ENCODE peak calls at places on chromosomes 4 and X, in ten cellular contexts. E is brain pericyte; T is epithelial cell of esophagus; Y is GM10248; W is H54; B is amygdala; M is stimulated activated CD4-positive, alpha-beta T cell treated with anti-CD3 and anti-CD28 coated beads, Interleukin-12 subunit alpha, Interleukin-12 subunit beta, amount 100 ng/mL, for 4 hours; V is glutamatergic neuron; S is Right ventricle myocardium superior; Z is NCI-H226. J is an unnamed sample.

GRCh38 chrX:154013614-154014360 is 5.9 kb downstream of the IRAK1 start:
- DNase-seq in S (peak; percentile 59), Y (peak; percentile 67), B (no peak), V (peak; percentile 62), T (no peak), M (peak; percentile 34), E (no peak), W (no peak), Z (no peak), J (no peak)

GRCh38 chr4:57426779-57427395 is 316.7 kb upstream of the IGFBP7 start:
- DNase-seq in M (no peak), E (peak; percentile 13), T (peak; percentile 80), V (peak; percentile 85), B (no peak), W (peak; percentile 12), S (peak; percentile 75), Z (peak; percentile 59), Y (peak; percentile 55), J (peak; percentile 24)

GRCh38 chrX:70436380-70436779 is 8.3 kb upstream of the DLG3 start:
- DNase-seq in V (peak; percentile 32), S (no peak), E (no peak), Y (no peak), W (no peak), T (no peak), B (no peak), Z (no peak), M (no peak), J (no peak)

GRCh38 chrX:41781500-41781899 is 57.5 kb downstream of the GPR82 start:
- DNase-seq in W (no peak), V (no peak), Z (peak; percentile 3), S (no peak), M (no peak), E (no peak), T (peak; percentile 39), Y (peak; percentile 58), B (no peak), J (peak; percentile 2)

GRCh38 chr4:98586634-98587354 is 71.6 kb downstream of the TSPAN5 start:
- DNase-seq in Y (no peak), T (no peak), M (no peak), S (no peak), Z (no peak), V (no peak), W (no peak), E (no peak), B (peak; percentile 16), J (no peak)

GRCh38 chr4:87005690-87006461 is 71.1 kb downstream of the AFF1 start:
- DNase-seq in Z (no peak), B (no peak), V (no peak), E (peak; percentile 30), M (peak; percentile 15), T (no peak), Y (no peak), W (no peak), S (no peak), J (no peak)

GRCh38 chrX:150326843-150327242 is 36.3 kb upstream of the MAMLD1 start:
- DNase-seq in T (no peak), B (no peak), Z (no peak), E (no peak), V (no peak), Y (no peak), M (no peak), W (no peak), S (no peak), J (no peak)

GRCh38 chr4:152348670-152349069 is 187.2 kb downstream of the FBXW7 start:
- DNase-seq in T (peak; percentile 24), V (no peak), B (no peak), S (no peak), M (no peak), Y (no peak), W (no peak), Z (peak; percentile 19), E (no peak), J (no peak)

GRCh38 chr4:86926428-86927086 is 8.3 kb upstream of the AFF1 start:
- DNase-seq in M (no peak), B (no peak), T (peak; percentile 86), W (no peak), V (no peak), Y (no peak), Z (peak; percentile 92), S (no peak), E (no peak), J (no peak)

GRCh38 chr4:141705048-141705746 is 68.8 kb downstream of the IL15 start:
- DNase-seq in E (no peak), S (no peak), B (no peak), Z (no peak), V (no peak), M (no peak), T (no peak), W (no peak), Y (peak; percentile 37), J (no peak)

GRCh38 chr4:155666701-155667537 is at the start of gene GUCY1A1:
- DNase-seq in T (peak; percentile 47), B (no peak), Z (no peak), E (no peak), V (peak; percentile 36), W (no peak), Y (peak; percentile 54), M (peak; percentile 1), S (peak; percentile 74), J (peak; percentile 18)

GRCh38 chr4:143391895-143392294 is 55.2 kb downstream of the GAB1 start:
- DNase-seq in V (no peak), Y (no peak), S (no peak), W (no peak), M (no peak), B (no peak), T (no peak), E (no peak), Z (no peak), J (no peak)

GRCh38 chr4:7828011-7828720 is 111.5 kb downstream of the AFAP1 start:
- DNase-seq in S (peak; percentile 78), Y (peak; percentile 49), B (no peak), E (peak; percentile 97), M (peak; percentile 9), V (no peak), W (no peak), T (peak; percentile 97), Z (peak; percentile 93), J (no peak)

GRCh38 chrX:21949689-21950088 is 9.2 kb downstream of the SMS start:
- DNase-seq in M (no peak), V (no peak), T (no peak), W (no peak), Y (no peak), B (no peak), E (no peak), Z (no peak), S (no peak), J (no peak)

GRCh38 chrX:40145001-40145631 is 47.4 kb upstream of the BCOR start:
- DNase-seq in Y (no peak), E (no peak), S (peak; percentile 45), V (no peak), B (no peak), T (peak; percentile 36), Z (no peak), M (no peak), W (no peak), J (no peak)

GRCh38 chr4:175246941-175247340 is 328.8 kb downstream of the ADAM29 start:
- DNase-seq in S (no peak), Y (no peak), E (no peak), B (no peak), W (no peak), T (no peak), M (no peak), Z (no peak), V (no peak), J (no peak)

GRCh38 chr4:82284475-82284857 is 89.3 kb downstream of the HNRNPD start:
- DNase-seq in T (no peak), V (no peak), E (no peak), S (no peak), W (no peak), B (no peak), Z (no peak), Y (no peak), M (no peak), J (no peak)

GRCh38 chrX:68429216-68429615 is 4.1 kb downstream of the OPHN1 start:
- DNase-seq in W (no peak), E (no peak), V (no peak), T (peak; percentile 70), S (no peak), B (no peak), Y (no peak), Z (peak; percentile 82), M (no peak), J (no peak)

GRCh38 chrX:119189586-119189985 is 46.5 kb upstream of the PGRMC1 start:
- DNase-seq in B (no peak), W (no peak), V (peak; percentile 30), Z (no peak), T (no peak), M (no peak), S (peak; percentile 68), E (no peak), Y (no peak), J (no peak)

GRCh38 chrX:26442340-26442739 is 226.4 kb downstream of the MAGEB5 start:
- DNase-seq in S (no peak), M (no peak), V (no peak), Y (no peak), T (peak; percentile 18), E (peak; percentile 0), Z (no peak), W (no peak), B (no peak), J (no peak)